ENCODE peak calls at places on chromosomes 4 and X, in five cellular contexts. D, B, W, I and O are unnamed samples.

GRCh38 chr4:156968479-156968984 is 3.1 kb downstream of the PDGFC start:
- DNase-seq in D (peak; percentile 68), W (peak; percentile 81), B (peak; percentile 86), I (peak; percentile 89), O (peak; percentile 77)

GRCh38 chrX:56366901-56367300 is 134.7 kb downstream of the KLF8 start:
- DNase-seq in W (no peak), B (no peak), I (no peak), D (no peak), O (no peak)

GRCh38 chr4:6986067-6986780 is 56.9 kb upstream of the TADA2B start:
- DNase-seq in I (peak; percentile 75), D (no peak), B (peak; percentile 83), W (no peak), O (no peak)

GRCh38 chr4:7518871-7519637 is 84.3 kb upstream of the PSAPL1 start:
- DNase-seq in B (no peak), D (no peak), W (no peak), I (no peak), O (no peak)

GRCh38 chrX:130280901-130281300 is 12.2 kb upstream of the ZNF280C start:
- DNase-seq in W (no peak), D (no peak), I (no peak), B (no peak), O (no peak)

GRCh38 chr4:26522478-26522877 is 32.2 kb upstream of the CCKAR start:
- DNase-seq in D (no peak), I (peak; percentile 73), B (peak; percentile 84), W (peak; percentile 57), O (no peak)

GRCh38 chrX:83510466-83511181 is 2.5 kb downstream of the POU3F4 start:
- DNase-seq in B (no peak), D (no peak), I (no peak), W (no peak), O (no peak)

GRCh38 chr4:165668694-165669093 is 204.3 kb upstream of the TLL1 start:
- DNase-seq in D (no peak), W (no peak), B (peak; percentile 51), I (peak; percentile 52), O (no peak)

GRCh38 chrX:6283826-6284225 is 55.2 kb upstream of the NLGN4X start:
- DNase-seq in W (no peak), I (no peak), D (no peak), B (no peak), O (no peak)
- TF ChIP-seq CTCF in W (no peak), I (no peak), D (no peak), B (no peak), O (no peak)

DNA sequence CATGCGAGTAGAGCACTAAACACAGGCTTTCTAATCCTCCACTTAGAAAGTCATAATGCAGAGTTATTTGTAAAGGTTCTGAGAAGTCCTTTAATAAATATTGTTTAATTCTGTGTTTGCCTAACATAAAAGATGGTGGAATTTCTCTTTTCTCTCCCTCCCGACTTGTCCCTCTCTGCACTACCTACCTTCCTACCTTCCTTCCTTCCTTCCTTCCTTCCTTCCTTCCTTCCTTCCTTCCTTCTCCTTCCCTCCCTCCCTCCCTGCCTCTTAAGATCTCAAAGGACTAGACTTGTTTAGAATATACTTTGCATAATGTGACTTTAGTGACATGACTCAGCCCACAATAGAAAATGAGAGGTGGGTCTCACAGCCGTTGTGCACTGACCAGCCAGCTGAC is 156.3 kb upstream of the TAPT1 start:
- DNase-seq in B (no peak), W (no peak), I (no peak), D (no peak), O (no peak)
- H3K4me3 ChIP-seq in B (no peak overlapping the region), W (no peak overlapping the region), I (no peak overlapping the region), D (no peak overlapping the region), O (no peak overlapping the region)

DNA sequence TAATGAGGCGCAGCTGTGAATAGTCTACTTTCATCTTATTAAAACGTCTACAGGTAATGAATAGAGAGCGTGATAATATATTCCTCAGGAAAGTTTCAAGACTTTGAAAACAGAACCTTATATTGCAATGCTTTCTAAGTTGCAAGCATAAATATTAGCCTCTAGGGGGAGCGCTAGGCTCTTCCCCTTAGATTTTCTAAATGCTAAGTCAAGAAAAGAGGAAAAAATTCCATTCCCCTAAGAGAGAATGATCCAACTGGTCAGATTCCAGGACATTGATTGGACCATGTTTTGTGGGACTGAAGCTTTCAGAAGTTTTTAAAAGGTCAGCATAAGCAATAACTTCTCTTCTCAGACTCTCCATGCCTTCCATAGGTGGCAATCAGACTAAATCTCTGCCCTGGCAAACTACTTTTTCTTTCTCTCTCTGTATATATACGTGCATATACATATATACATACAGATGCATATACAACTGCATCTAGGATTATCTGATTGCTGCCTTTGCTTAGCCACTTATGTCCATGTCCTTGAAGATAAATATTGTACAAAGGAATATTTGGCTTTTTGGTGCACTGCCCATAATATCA is 492.9 kb downstream of the INPP4B start:
- DNase-seq in B (peak; percentile 70), D (peak; percentile 51), W (peak; percentile 62), I (peak; percentile 92), O (peak; percentile 43)
- TF ChIP-seq CTCF in B (peak; percentile 82), D (peak; percentile 64), W (peak; percentile 79), I (peak; percentile 82), O (peak; percentile 72)

GRCh38 chrX:38220024-38220935 is at the start of gene SRPX:
- DNase-seq in I (peak; percentile 60), W (no peak), D (peak; percentile 17), B (peak; percentile 56), O (peak; percentile 46)

GRCh38 chrX:38221391-38221929 is 789 bp upstream of the SRPX start:
- DNase-seq in W (no peak), I (no peak), B (no peak), D (no peak), O (no peak)

GRCh38 chrX:38224160-38224559 is 3.5 kb upstream of the SRPX start:
- DNase-seq in B (no peak), D (no peak), I (no peak), W (no peak), O (no peak)

GRCh38 chrX:38225093-38225492 is 4.4 kb upstream of the SRPX start:
- DNase-seq in D (no peak), B (peak; percentile 44), I (no peak), W (no peak), O (no peak)

DNA sequence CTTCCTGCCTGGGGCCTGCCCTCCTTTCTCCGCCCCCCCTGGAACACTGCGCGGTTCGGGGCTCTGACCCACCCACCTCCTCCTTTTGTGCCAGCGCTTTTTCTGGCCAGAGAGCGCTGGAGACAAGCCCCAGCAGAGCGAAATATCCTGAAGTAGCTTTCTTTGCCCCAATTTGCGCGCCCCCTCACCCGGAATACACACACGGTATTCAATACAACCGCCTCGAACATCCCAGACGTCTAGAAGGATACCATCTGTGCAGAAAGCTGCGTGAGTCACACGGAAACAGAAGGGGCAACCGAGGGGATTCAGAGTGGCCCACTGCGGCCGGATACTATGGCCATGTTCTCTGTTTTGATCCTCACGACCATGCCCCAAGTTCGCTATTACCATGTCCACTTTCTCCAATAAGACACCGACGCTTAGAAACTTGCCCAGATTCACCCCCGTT is 290 bp upstream of the SRPX start:
- DNase-seq in W (no peak), D (no peak), B (peak; percentile 55), I (peak; percentile 56), O (no peak)
- H3K4me3 ChIP-seq in W (peak overlapping the region; percentile 64), D (no peak overlapping the region), B (peak overlapping the region; percentile 50), I (peak overlapping the region; percentile 77), O (peak overlapping the region; percentile 55)

DNA sequence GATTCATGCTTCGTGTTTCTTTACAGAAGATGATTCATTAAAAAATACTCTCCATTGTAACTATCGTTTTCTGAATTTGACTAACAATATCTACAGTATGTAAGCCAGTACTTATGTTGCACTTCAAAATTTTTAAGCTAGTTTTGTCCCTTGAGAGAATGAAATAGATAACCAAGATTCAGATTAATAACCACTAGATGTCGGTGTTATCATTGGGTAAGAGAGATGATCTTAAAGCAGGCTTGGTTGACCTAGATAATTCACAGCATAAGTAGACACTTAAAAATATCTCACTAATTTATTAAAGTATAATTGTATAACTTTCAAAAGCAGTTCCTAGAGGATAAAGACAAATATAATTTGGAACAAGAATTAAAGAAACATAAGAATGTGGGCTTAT is 430.9 kb downstream of the C4orf33 start:
- DNase-seq in D (no peak), I (peak; percentile 42), W (no peak), B (no peak), O (no peak)
- TF ChIP-seq CTCF in D (peak; percentile 11), I (peak; percentile 8), W (no peak), B (no peak), O (no peak)

GRCh38 chr4:53962516-53963225 is 101.7 kb downstream of the CHIC2 start:
- DNase-seq in B (peak; percentile 96), I (peak; percentile 74), W (peak; percentile 48), D (no peak), O (no peak)
- H3K4me3 ChIP-seq in B (no peak overlapping the region), I (no peak overlapping the region), W (no peak overlapping the region), D (no peak overlapping the region), O (no peak overlapping the region)

GRCh38 chr4:75722417-75722816 is 2.0 kb upstream of the USO1 start:
- DNase-seq in B (no peak), W (no peak), I (no peak), D (no peak), O (no peak)

GRCh38 chr4:75723117-75723801 is 1.1 kb upstream of the USO1 start:
- DNase-seq in B (peak; percentile 72), I (peak; percentile 63), D (no peak), W (no peak), O (no peak)

GRCh38 chr4:75723802-75724065 is 643 bp upstream of the USO1 start:
- DNase-seq in I (no peak), B (no peak), W (no peak), D (no peak), O (no peak)

GRCh38 chr4:75724867-75725724 is 719 bp downstream of the USO1 start:
- DNase-seq in D (peak; percentile 90), B (peak; percentile 84), W (no peak), I (peak; percentile 73), O (no peak)

GRCh38 chr4:75724066-75724866 is at the start of gene USO1:
- DNase-seq in B (peak; percentile 99), D (peak; percentile 100), W (peak; percentile 95), I (peak; percentile 99), O (peak; percentile 94)
- TF ChIP-seq CTCF in B (peak; percentile 92), D (peak; percentile 80), W (peak; percentile 82), I (peak; percentile 81), O (peak; percentile 87)

GRCh38 chrX:1534321-1535168 is 2.4 kb downstream of the P2RY8 start:
- DNase-seq in B (no peak), D (peak; percentile 63), I (no peak), W (no peak), O (no peak)
- H3K4me3 ChIP-seq in B (no peak overlapping the region), D (peak overlapping the region; percentile 93), I (no peak overlapping the region), W (no peak overlapping the region), O (no peak overlapping the region)

GRCh38 chrX:23403849-23404248 is 69.2 kb downstream of the PTCHD1 start:
- DNase-seq in D (no peak), I (no peak), B (no peak), W (no peak), O (no peak)
- TF ChIP-seq CTCF in D (peak; percentile 3), I (no peak), B (peak; percentile 21), W (no peak), O (peak; percentile 18)

DNA sequence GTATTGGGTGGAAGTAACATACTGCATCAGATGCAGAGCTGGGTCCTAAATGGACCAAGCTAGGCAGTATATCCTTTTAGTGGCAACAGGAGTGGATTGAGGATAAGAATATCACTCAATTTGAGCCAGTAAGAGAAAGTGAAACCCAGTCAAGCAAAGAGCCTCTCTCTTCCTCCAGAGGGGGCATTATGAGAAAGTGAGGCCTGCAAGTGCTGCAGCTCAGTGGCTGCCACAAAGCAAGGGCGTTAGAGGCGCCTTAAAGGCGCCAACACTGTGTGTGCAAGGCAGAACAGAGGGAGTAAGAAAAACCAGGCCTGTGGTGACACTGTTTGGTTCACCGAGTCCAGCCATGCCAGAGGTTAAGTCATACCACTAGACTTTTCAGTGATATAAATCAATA is 17.5 kb downstream of the STX18 start:
- DNase-seq in W (no peak), D (peak; percentile 92), B (no peak), I (no peak), O (no peak)
- H3K4me3 ChIP-seq in W (no peak overlapping the region), D (peak overlapping the region; percentile 25), B (no peak overlapping the region), I (no peak overlapping the region), O (no peak overlapping the region)